ENCODE peak calls at places on chromosome 11, in eight cellular contexts. J is fibroblast of lung, V is IMR-90, E is mammary epithelial cell, D is astrocyte, Q is K562, O is HCT116, B is MM.1S. X is an unnamed sample.

GRCh38 chr11:69010964-69011623 is 2.0 kb downstream of the MRGPRF start:
- DNase-seq in J (peak; percentile 85), V (peak; percentile 77), E (peak; percentile 56), D (peak; percentile 63), Q (peak; percentile 97), O (peak; percentile 47), B (no peak), X (peak; percentile 23)

GRCh38 chr11:134749040-134749586 is 337.1 kb upstream of the B3GAT1 start:
- DNase-seq in J (no peak), V (no peak), E (no peak), D (no peak), Q (no peak), O (no peak), B (no peak), X (no peak)

GRCh38 chr11:94525933-94526332 is 13.7 kb downstream of the C11orf97 start:
- DNase-seq in J (peak; percentile 62), V (peak; percentile 74), E (peak; percentile 54), D (peak; percentile 65), Q (no peak), O (no peak), B (no peak), X (no peak)

GRCh38 chr11:115924744-115925567 is 420.7 kb upstream of the CADM1 start:
- DNase-seq in J (peak; percentile 32), V (peak; percentile 95), E (peak; percentile 89), D (peak; percentile 89), Q (no peak), O (no peak), B (peak; percentile 96), X (no peak)

GRCh38 chr11:6249822-6250555 is 9.6 kb upstream of the CCKBR start:
- DNase-seq in J (peak; percentile 87), V (peak; percentile 85), E (peak; percentile 77), D (peak; percentile 81), Q (peak; percentile 26), O (peak; percentile 18), B (no peak), X (no peak)

GRCh38 chr11:6404341-6405038 is 14.2 kb downstream of the SMPD1 start:
- DNase-seq in J (no peak), V (peak; percentile 70), E (no peak), D (peak; percentile 23), Q (no peak), O (no peak), B (no peak), X (no peak)

GRCh38 chr11:88886796-88887195 is 179.0 kb downstream of the GRM5 start:
- DNase-seq in J (peak; percentile 37), V (peak; percentile 46), E (peak; percentile 51), D (no peak), Q (peak; percentile 6), O (peak; percentile 55), B (peak; percentile 61), X (peak; percentile 40)

GRCh38 chr11:45133871-45134270 is 12.6 kb upstream of the PRDM11 start:
- DNase-seq in J (no peak), V (no peak), E (no peak), D (no peak), Q (no peak), O (no peak), B (no peak), X (no peak)

GRCh38 chr11:8257003-8257664 is 6.5 kb downstream of the LMO1 start:
- DNase-seq in J (no peak), V (no peak), E (no peak), D (no peak), Q (no peak), O (no peak), B (no peak), X (no peak)

GRCh38 chr11:42410251-42410956 is 901.4 kb upstream of the API5 start:
- DNase-seq in J (no peak), V (no peak), E (peak; percentile 59), D (peak; percentile 49), Q (no peak), O (no peak), B (no peak), X (no peak)

GRCh38 chr11:69497221-69497787 is 15.8 kb downstream of the LINC01488 start:
- DNase-seq in J (peak; percentile 94), V (peak; percentile 95), E (peak; percentile 64), D (peak; percentile 97), Q (no peak), O (peak; percentile 56), B (no peak), X (no peak)

DNA sequence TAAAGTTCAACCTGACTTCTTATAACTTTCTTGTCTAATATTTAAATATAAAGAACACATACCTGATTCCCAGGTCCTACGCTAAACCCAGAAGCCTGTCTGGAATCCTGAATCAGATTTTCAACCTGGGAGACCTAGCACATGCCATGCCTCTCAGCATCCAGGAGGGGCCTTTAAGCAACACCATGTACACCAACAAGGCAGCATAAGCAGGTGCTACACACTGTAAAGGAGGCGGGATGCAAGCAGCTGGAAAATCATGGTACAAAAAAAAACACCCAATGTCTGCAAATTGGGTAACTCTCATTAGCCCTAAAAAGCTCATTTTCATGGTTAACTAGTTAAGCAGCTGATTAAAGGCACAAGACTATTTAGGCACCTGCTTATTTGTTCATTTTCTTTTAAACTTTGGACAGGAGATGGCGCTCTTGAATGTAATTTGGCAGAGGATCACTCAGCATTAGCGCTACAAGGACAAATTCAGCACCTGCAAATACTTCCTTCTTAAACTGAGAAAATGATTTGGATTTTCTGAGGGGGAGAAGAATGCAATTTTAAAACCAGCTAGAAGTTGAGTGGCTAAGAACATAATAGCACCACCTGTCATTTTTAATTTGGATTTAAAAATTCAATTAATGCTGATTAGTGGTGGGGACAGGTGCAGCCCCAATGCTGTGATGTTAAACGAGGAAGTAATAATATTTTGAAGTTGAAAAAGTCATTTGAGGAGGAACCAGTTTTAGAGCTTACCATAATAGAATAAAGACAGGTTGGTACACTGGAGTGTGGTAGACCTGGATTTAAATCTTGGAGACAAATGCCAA is 104.0 kb downstream of the FAR1 start:
- DNase-seq in J (peak; percentile 77), V (peak; percentile 62), E (peak; percentile 58), D (peak; percentile 38), Q (peak; percentile 24), O (peak; percentile 67), B (peak; percentile 80), X (no peak)
- TF ChIP-seq CTCF in J (peak; percentile 40), V (peak; percentile 54), E (peak; percentile 47), D (peak; percentile 51), Q (peak; percentile 61), O (peak; percentile 27), B (peak; percentile 62), X (peak; percentile 67)

GRCh38 chr11:16924462-16924825 is 89.8 kb downstream of the PLEKHA7 start:
- DNase-seq in J (no peak), V (no peak), E (no peak), D (no peak), Q (no peak), O (no peak), B (no peak), X (no peak)

GRCh38 chr11:16923987-16924386 is 90.2 kb downstream of the PLEKHA7 start:
- DNase-seq in J (no peak), V (no peak), E (no peak), D (no peak), Q (peak; percentile 22), O (no peak), B (peak; percentile 70), X (no peak)

GRCh38 chr11:16924826-16925494 is 89.3 kb downstream of the PLEKHA7 start:
- DNase-seq in J (peak; percentile 65), V (no peak), E (peak; percentile 84), D (peak; percentile 37), Q (no peak), O (peak; percentile 78), B (no peak), X (no peak)

GRCh38 chr11:16926868-16927267 is 87.3 kb downstream of the PLEKHA7 start:
- DNase-seq in J (no peak), V (no peak), E (no peak), D (no peak), Q (no peak), O (no peak), B (no peak), X (no peak)

GRCh38 chr11:16925495-16926065 is 88.6 kb downstream of the PLEKHA7 start:
- DNase-seq in J (peak; percentile 21), V (no peak), E (peak; percentile 75), D (peak; percentile 29), Q (no peak), O (peak; percentile 29), B (peak; percentile 86), X (no peak)
- H2AFZ ChIP-seq in J (no peak overlapping the region), V (peak overlapping the region; percentile 62), E (peak overlapping the region; percentile 96), D (peak overlapping the region; percentile 91), Q (no peak overlapping the region), O (no peak overlapping the region), B (peak overlapping the region; percentile 57), X (no peak overlapping the region)

GRCh38 chr11:119666061-119666460 is 62.9 kb downstream of the NECTIN1 start:
- DNase-seq in J (no peak), V (no peak), E (peak; percentile 37), D (no peak), Q (no peak), O (no peak), B (no peak), X (no peak)

GRCh38 chr11:119664063-119664572 is 64.9 kb downstream of the NECTIN1 start:
- DNase-seq in J (peak; percentile 26), V (peak; percentile 16), E (no peak), D (no peak), Q (no peak), O (no peak), B (no peak), X (no peak)

GRCh38 chr11:119661226-119661625 is 67.8 kb downstream of the NECTIN1 start:
- DNase-seq in J (no peak), V (no peak), E (no peak), D (no peak), Q (no peak), O (no peak), B (no peak), X (no peak)

GRCh38 chr11:119664701-119665420 is 64.1 kb downstream of the NECTIN1 start:
- DNase-seq in J (no peak), V (no peak), E (no peak), D (no peak), Q (no peak), O (no peak), B (no peak), X (no peak)

DNA sequence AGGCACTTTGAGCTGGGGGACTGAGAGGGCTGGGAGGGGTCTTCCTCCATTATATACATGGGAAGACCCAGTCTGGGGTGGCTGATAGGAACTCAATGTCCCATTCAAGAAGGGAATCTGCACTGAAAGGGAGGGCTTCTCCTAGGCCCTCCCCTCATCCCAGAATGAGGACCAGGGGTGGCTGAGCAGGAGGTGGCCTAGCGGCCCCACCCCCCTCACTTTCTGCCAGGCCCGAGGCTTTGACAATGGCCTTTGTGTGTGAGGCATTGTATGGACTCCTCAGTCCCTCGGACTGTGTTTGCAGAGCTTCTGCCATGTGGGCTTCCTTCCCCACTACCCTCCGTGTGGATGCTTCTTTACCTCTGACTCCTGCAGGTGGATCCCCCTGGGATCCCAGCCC is 65.7 kb downstream of the NECTIN1 start:
- DNase-seq in J (no peak), V (no peak), E (no peak), D (no peak), Q (no peak), O (no peak), B (no peak), X (no peak)
- TF ChIP-seq CTCF in J (no peak), V (no peak), E (no peak), D (no peak), Q (no peak), O (no peak), B (no peak), X (no peak)

DNA sequence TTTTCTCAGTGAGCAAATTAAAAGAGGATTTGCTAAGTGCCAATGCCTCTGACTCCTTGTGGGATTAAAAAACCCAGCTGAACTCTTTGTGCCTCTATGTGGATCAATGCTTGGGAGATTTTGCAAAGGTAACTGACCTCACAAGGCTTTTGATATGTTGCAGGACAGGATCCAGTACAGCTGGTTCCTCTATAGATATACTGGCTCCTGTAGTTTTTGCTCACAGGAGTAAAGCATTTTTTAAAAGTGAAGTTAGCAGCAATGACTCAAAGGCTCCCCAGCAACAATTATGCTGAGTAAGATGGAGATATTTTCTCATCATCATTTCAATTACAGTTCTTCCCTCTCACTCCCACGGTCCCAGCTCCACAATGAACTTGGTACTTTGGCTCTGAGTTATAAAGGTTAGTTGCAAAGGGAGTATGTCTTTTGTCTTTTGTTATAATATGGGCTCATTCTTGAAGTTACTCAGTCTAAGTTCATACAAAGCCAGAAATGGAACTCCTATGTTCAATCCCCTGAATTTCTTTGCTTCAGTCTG is 471.5 kb downstream of the LRRC4C start:
- DNase-seq in J (no peak), V (no peak), E (peak; percentile 20), D (no peak), Q (no peak), O (no peak), B (no peak), X (no peak)
- H2AFZ ChIP-seq in J (no peak overlapping the region), V (no peak overlapping the region), E (no peak overlapping the region), D (no peak overlapping the region), Q (no peak overlapping the region), O (no peak overlapping the region), B (no peak overlapping the region), X (no peak overlapping the region)